ENCODE peak calls at places on chromosomes 5 and 9, in eight cellular contexts. R is C1 segment of cervical spinal cord; B is left cardiac atrium; X is NCI-H2171 treated with DMSO at 0.1 percent for 48 hours; G is stimulated activated CD4-positive, alpha-beta T cell treated with anti-CD3 and anti-CD28 coated beads, Interleukin-1b, Interleukin-23, amount 100 ng/mL, for 48 hours; W is type B pancreatic cell; F is kidney; T is mesothelial cell of epicardium. O is an unnamed sample.

GRCh38 chr9:115671911-115672310 is 481.7 kb upstream of the PAPPA start:
- DNase-seq in X (no peak), T (no peak), W (no peak), F (no peak), B (no peak), G (no peak), R (no peak), O (no peak)

GRCh38 chr5:65047948-65048690 is 279.4 kb downstream of the CWC27 start:
- DNase-seq in X (no peak), G (no peak), W (no peak), F (no peak), R (no peak), B (no peak), T (no peak), O (no peak)

GRCh38 chr9:77575785-77576184 is 72.3 kb downstream of the GNA14 start:
- DNase-seq in B (no peak), F (no peak), W (no peak), R (no peak), G (no peak), T (no peak), X (no peak), O (no peak)

GRCh38 chr5:31983851-31984250 is 190.3 kb downstream of the GOLPH3 start:
- DNase-seq in G (no peak), F (no peak), R (no peak), W (no peak), X (no peak), T (no peak), B (no peak), O (no peak)

GRCh38 chr9:107239474-107239873 is 43.6 kb upstream of the RAD23B start:
- DNase-seq in X (no peak), G (no peak), W (no peak), B (no peak), T (no peak), F (no peak), R (no peak), O (no peak)

GRCh38 chr5:120007619-120008018 is 378.3 kb downstream of the FAM170A start:
- DNase-seq in B (no peak), T (no peak), R (no peak), F (no peak), G (no peak), W (no peak), X (peak), O (no peak)

GRCh38 chr5:153629496-153629895 is 139.0 kb downstream of the GRIA1 start:
- DNase-seq in G (no peak), B (no peak), X (no peak), T (no peak), R (no peak), F (no peak), W (no peak), O (no peak)

GRCh38 chr5:132256086-132256782 is 1.3 kb upstream of the PDLIM4 start:
- DNase-seq in W (peak), R (no peak), B (no peak), F (no peak), X (no peak), T (no peak), G (no peak), O (no peak)

GRCh38 chr9:34929506-34930102 is 28.5 kb upstream of the PHF24 start:
- DNase-seq in G (peak), B (no peak), R (no peak), X (peak), F (no peak), W (no peak), T (no peak), O (no peak)

GRCh38 chr5:66741394-66741793 is 145.2 kb downstream of the MAST4 start:
- DNase-seq in T (no peak), G (no peak), W (no peak), X (no peak), R (no peak), F (no peak), B (no peak), O (no peak)

GRCh38 chr5:65760504-65761275 is 38.7 kb downstream of the NLN start:
- DNase-seq in T (no peak), R (peak), B (peak), X (no peak), W (no peak), G (peak), F (no peak), O (peak)

GRCh38 chr5:116343961-116344360 is 230.7 kb downstream of the SEMA6A start:
- DNase-seq in B (no peak), W (no peak), F (no peak), G (no peak), R (no peak), X (no peak), T (no peak), O (no peak)

GRCh38 chr5:95060100-95060499 is 224.8 kb downstream of the MCTP1 start:
- DNase-seq in X (no peak), B (no peak), G (no peak), R (no peak), F (no peak), T (no peak), W (no peak), O (no peak)

GRCh38 chr9:111795557-111795839 is 761 bp upstream of the SHOC1 start:
- DNase-seq in X (no peak), T (no peak), G (no peak), F (no peak), W (no peak), B (no peak), R (no peak), O (no peak)

GRCh38 chr9:136848393-136849037 is 694 bp upstream of the PHPT1 start:
- DNase-seq in X (peak), B (peak), R (no peak), T (peak), W (no peak), G (peak), F (no peak), O (no peak)

GRCh38 chr9:133354766-133355165 is 1.5 kb downstream of the SURF1 start:
- DNase-seq in R (no peak), F (peak), B (no peak), W (no peak), X (no peak), G (no peak), T (no peak), O (no peak)

O was measured in T-helper 22 cell.